ENCODE peak calls at places on chromosome 9, in five cellular contexts. E is H1, T is A549, F is heart left ventricle, P is transverse colon. S is an unnamed sample.
A peak's percentile ranks its signal among the peaks of the same experiment; 100 is the strongest.

GRCh38 chr9:129473523-129474244 is 147.2 kb downstream of the C9orf50 start:
- DNase-seq in E (no peak), T (no peak), F (no peak), P (no peak), S (no peak)

GRCh38 chr9:34049630-34050384 is 1.1 kb upstream of the UBAP2 start:
- DNase-seq in E (peak; percentile 51), T (no peak), F (no peak), P (no peak), S (no peak)

GRCh38 chr9:98903938-98904560 is 39.7 kb upstream of the COL15A1 start:
- DNase-seq in E (peak; percentile 43), T (no peak), F (no peak), P (no peak), S (no peak)

GRCh38 chr9:18806277-18806676 is 226.7 kb downstream of the SAXO1 start:
- DNase-seq in E (no peak), T (no peak), F (no peak), P (no peak), S (no peak)

GRCh38 chr9:6955251-6955921 is 197.6 kb downstream of the KDM4C start:
- DNase-seq in E (no peak), T (no peak), F (no peak), P (no peak), S (no peak)

GRCh38 chr9:19754921-19755320 is 33.9 kb downstream of the SLC24A2 start:
- DNase-seq in E (no peak), T (no peak), F (no peak), P (no peak), S (no peak)

GRCh38 chr9:99680191-99680590 is 141.5 kb upstream of the NR4A3 start:
- DNase-seq in E (no peak), T (no peak), F (no peak), P (no peak), S (no peak)

GRCh38 chr9:136611119-136611518 is 51.6 kb upstream of the EGFL7 start:
- DNase-seq in E (no peak), T (no peak), F (no peak), P (no peak), S (no peak)

GRCh38 chr9:133855802-133856592 is 117.8 kb upstream of the SARDH start:
- DNase-seq in E (no peak), T (no peak), F (peak; percentile 50), P (peak; percentile 87), S (peak; percentile 97)

GRCh38 chr9:123225374-123225813 is 43.0 kb downstream of the STRBP start:
- DNase-seq in E (no peak), T (peak; percentile 42), F (no peak), P (peak; percentile 33), S (no peak)

GRCh38 chr9:131583342-131583645 is 38.0 kb downstream of the PRRT1B start:
- DNase-seq in E (no peak), T (no peak), F (peak; percentile 11), P (no peak), S (no peak)

GRCh38 chr9:15160673-15161072 is 146.3 kb downstream of the TTC39B start:
- DNase-seq in E (no peak), T (no peak), F (no peak), P (no peak), S (no peak)

GRCh38 chr9:16718952-16719351 is 151.5 kb downstream of the BNC2 start:
- DNase-seq in E (no peak), T (no peak), F (no peak), P (no peak), S (no peak)

GRCh38 chr9:111937781-111938426 is 41.3 kb downstream of the UGCG start:
- DNase-seq in E (no peak), T (no peak), F (peak; percentile 55), P (peak; percentile 51), S (peak; percentile 55)

GRCh38 chr9:21994526-21994995 is at the start of gene CDKN2B-AS1:
- DNase-seq in E (peak; percentile 74), T (no peak), F (no peak), P (peak; percentile 49), S (peak; percentile 71)

GRCh38 chr9:130996205-130996604 is 12.8 kb upstream of the LAMC3 start:
- DNase-seq in E (no peak), T (no peak), F (no peak), P (no peak), S (no peak)

GRCh38 chr9:17219261-17219660 is 84.4 kb downstream of the CNTLN start:
- DNase-seq in E (no peak), T (no peak), F (no peak), P (no peak), S (no peak)

GRCh38 chr9:93080406-93080805 is 15.6 kb upstream of the CARD19 start:
- DNase-seq in E (no peak), T (no peak), F (no peak), P (no peak), S (peak; percentile 26)

GRCh38 chr9:37172511-37172910 is 52.1 kb downstream of the ZCCHC7 start:
- DNase-seq in E (no peak), T (no peak), F (no peak), P (no peak), S (no peak)

GRCh38 chr9:93299418-93300174 is 115.7 kb downstream of the WNK2 start:
- DNase-seq in E (no peak), T (no peak), F (no peak), P (no peak), S (no peak)

GRCh38 chr9:129656795-129657390 is 8.6 kb upstream of the PRRX2 start:
- DNase-seq in E (no peak), T (peak; percentile 57), F (no peak), P (no peak), S (no peak)

GRCh38 chr9:84301851-84302250 is 38.7 kb downstream of the SLC28A3 start:
- DNase-seq in E (no peak), T (no peak), F (no peak), P (no peak), S (no peak)

GRCh38 chr9:92590386-92590785 is 54.6 kb upstream of the ECM2 start:
- DNase-seq in E (no peak), T (no peak), F (peak; percentile 75), P (peak; percentile 53), S (no peak)

DNA sequence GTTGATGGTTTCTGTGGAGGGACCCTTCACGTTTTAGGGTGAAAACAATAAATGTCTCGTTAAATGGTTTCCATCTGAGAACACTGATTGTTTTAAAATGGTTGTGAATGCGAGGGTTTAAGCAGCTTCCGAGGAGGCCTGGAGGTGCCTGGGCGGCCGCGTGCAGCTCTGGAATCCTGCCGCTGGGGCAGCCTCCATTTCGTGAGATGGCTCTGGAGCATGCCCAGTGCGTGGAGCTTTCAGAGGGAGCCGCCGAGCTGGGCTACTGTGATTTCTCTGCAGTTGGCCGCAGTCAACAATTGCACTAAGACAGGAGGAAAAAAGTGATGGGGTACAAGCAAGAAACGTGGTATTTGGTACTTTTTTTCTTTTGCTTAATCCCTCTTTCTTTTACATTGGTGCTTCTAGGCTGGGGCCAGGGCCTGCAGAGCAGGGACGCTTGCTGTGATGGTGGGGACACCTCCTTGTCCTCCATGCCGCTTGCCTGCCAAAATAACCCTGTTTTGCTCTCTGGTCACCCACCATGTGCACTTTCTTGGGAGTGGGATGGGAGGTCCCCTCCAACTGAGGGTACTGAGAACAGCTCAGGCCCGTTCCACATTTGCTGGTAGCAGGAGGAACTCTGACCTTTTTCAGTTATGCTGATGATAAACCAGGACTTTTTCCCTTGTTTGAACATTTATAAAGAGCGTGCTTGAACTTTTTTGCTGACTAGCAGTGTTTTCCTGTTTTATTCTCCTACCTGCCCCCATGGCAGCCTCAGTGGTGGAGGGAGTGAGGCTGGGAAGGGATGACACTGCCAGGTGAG is 47.1 kb downstream of the EHMT1 start:
- DNase-seq in E (no peak), T (no peak), F (no peak), P (no peak), S (no peak)
- TF ChIP-seq POLR2A in E (no peak), T (no peak), F (no peak), P (no peak), S (no peak)

GRCh38 chr9:89732295-89732951 is 127.6 kb downstream of the GADD45G start:
- DNase-seq in E (no peak), T (no peak), F (no peak), P (no peak), S (no peak)
- H3K4me1 ChIP-seq in E (no peaks in the 10 kb centered on the region), T (peaks cover 4% of the 10 kb centered on the region), F (peaks cover 21% of the 10 kb centered on the region), P (peaks cover 19% of the 10 kb centered on the region), S (peaks cover 8% of the 10 kb centered on the region)

GRCh38 chr9:117412841-117413240 is 2.0 kb downstream of the ASTN2 start:
- DNase-seq in E (peak; percentile 59), T (no peak), F (no peak), P (no peak), S (no peak)
- H3K4me3 ChIP-seq in E (peak overlapping the region; percentile 70), T (peak overlapping the region; percentile 26), F (no peak overlapping the region), P (no peak overlapping the region), S (no peak overlapping the region)

DNA sequence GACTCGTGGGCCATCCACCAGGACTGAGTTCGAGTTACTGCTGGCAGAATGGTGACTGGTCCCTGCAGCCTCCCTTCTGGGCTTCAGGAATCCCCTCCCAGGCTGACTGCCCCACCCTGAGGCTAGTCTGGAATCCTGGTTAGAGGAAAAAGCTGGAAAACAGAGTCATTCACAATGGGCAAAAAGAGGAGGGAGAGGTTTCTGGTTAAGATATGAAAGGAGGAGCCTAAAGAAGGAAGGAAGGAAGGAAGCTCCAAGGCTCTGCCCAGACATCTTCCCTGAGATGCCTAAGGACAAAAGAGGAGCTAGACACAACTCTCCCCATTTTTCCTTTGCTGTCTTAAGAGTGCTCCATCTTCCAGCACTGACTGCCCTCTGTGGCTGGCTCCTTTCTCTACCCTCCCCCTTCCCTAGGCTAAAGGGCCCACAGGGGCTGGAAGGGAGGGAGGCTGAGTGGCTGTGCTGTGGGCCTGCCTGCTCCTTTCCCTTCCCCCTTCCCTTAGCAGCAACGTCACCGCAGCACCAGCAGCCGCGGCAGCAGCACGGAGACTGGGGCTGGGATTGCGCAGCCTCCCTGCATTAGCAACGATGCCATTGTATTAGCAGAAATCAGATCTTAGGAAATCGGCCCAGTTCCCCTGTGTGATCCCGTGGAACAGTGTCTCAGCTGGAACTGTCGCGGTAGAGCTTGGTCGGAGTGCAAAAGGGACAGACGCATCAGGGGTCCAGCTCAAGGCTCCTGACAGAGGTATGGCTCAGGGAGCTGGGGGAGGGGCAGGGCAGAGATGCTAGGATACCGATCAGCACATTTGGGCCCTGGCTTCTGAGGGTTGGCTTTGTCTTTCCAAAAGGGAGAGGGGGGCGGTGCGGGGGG is 48.7 kb downstream of the RUSC2 start:
- DNase-seq in E (peak; percentile 73), T (no peak), F (peak; percentile 80), P (peak; percentile 54), S (no peak)
- TF ChIP-seq POLR2A in E (no peak), T (no peak), F (peak; percentile 23), P (peak; percentile 42), S (no peak)

DNA sequence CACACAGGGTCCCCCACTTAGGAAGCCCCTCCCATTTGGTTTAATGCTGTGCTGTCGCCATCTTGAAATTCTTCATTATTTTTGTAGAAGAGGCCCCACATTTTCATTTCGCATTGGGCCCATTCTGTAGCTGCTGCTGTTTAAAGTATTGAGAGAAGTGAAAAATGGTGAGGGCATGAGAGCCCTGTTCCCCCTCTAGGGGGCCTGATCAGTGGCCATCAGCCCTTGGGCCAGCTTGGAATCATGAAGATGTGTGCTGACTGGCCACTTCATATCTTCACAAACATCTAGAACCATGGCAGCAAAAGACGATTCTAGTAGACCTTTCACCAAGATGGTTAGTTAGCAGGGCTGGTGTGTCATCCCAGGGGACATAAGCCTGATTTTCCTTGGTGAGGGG is 3.3 kb downstream of the TMEM268 start:
- DNase-seq in E (no peak), T (no peak), F (no peak), P (no peak), S (no peak)
- H3K4me1 ChIP-seq in E (peaks cover 21% of the 10 kb centered on the region), T (peaks cover 25% of the 10 kb centered on the region), F (peaks cover 9% of the 10 kb centered on the region), P (peaks cover 48% of the 10 kb centered on the region), S (no peaks in the 10 kb centered on the region)

S was measured in right lobe of liver.